ENCODE peak calls at places on chromosome 20, in five cellular contexts. One of them, this sample, is unnamed.
A peak's percentile ranks its signal among the peaks of the same experiment; 100 is the strongest.

GRCh38 chr20:12911372-12911771 is 97.4 kb upstream of the SPTLC3 start:
- DNase-seq in fibroblast of mammary gland: no peak
- DNase-seq in GM13977: no peak
- DNase-seq in heart left ventricle: no peak
- DNase-seq in brain microvascular endothelial cell: no peak
- DNase-seq in this sample: no peak

GRCh38 chr20:37680420-37680819 is 13.4 kb upstream of the CTNNBL1 start:
- DNase-seq in fibroblast of mammary gland: peak; percentile 49
- DNase-seq in GM13977: no peak
- DNase-seq in heart left ventricle: no peak
- DNase-seq in brain microvascular endothelial cell: peak; percentile 15
- DNase-seq in this sample: peak; percentile 29

GRCh38 chr20:48463096-48463710 is 364.6 kb downstream of the PREX1 start:
- DNase-seq in fibroblast of mammary gland: no peak
- DNase-seq in GM13977: no peak
- DNase-seq in heart left ventricle: no peak
- DNase-seq in brain microvascular endothelial cell: no peak
- DNase-seq in this sample: no peak

GRCh38 chr20:20593447-20594170 is 118.8 kb downstream of the RALGAPA2 start:
- DNase-seq in fibroblast of mammary gland: peak; percentile 67
- DNase-seq in GM13977: peak; percentile 36
- DNase-seq in heart left ventricle: no peak
- DNase-seq in brain microvascular endothelial cell: peak; percentile 51
- DNase-seq in this sample: peak; percentile 79

GRCh38 chr20:4217349-4217761 is 202.0 kb upstream of the RNF24 start:
- DNase-seq in fibroblast of mammary gland: peak; percentile 73
- DNase-seq in GM13977: no peak
- DNase-seq in heart left ventricle: peak; percentile 58
- DNase-seq in brain microvascular endothelial cell: no peak
- DNase-seq in this sample: no peak

GRCh38 chr20:39066464-39066863 is 104.3 kb downstream of the DHX35 start:
- DNase-seq in fibroblast of mammary gland: no peak
- DNase-seq in GM13977: no peak
- DNase-seq in heart left ventricle: no peak
- DNase-seq in brain microvascular endothelial cell: no peak
- DNase-seq in this sample: no peak

GRCh38 chr20:49602370-49603208 is 34.7 kb upstream of the PTGIS start:
- DNase-seq in fibroblast of mammary gland: no peak
- DNase-seq in GM13977: no peak
- DNase-seq in heart left ventricle: no peak
- DNase-seq in brain microvascular endothelial cell: no peak
- DNase-seq in this sample: no peak

GRCh38 chr20:19935842-19936241 is 81.3 kb upstream of the NAA20 start:
- DNase-seq in fibroblast of mammary gland: no peak
- DNase-seq in GM13977: no peak
- DNase-seq in heart left ventricle: no peak
- DNase-seq in brain microvascular endothelial cell: no peak
- DNase-seq in this sample: no peak

GRCh38 chr20:37941332-37941731 is 38.4 kb downstream of the VSTM2L start:
- DNase-seq in fibroblast of mammary gland: no peak
- DNase-seq in GM13977: no peak
- DNase-seq in heart left ventricle: no peak
- DNase-seq in brain microvascular endothelial cell: no peak
- DNase-seq in this sample: no peak

GRCh38 chr20:3572151-3572550 is 91.0 kb downstream of the GFRA4 start:
- DNase-seq in fibroblast of mammary gland: peak; percentile 40
- DNase-seq in GM13977: no peak
- DNase-seq in heart left ventricle: no peak
- DNase-seq in brain microvascular endothelial cell: no peak
- DNase-seq in this sample: peak; percentile 35

GRCh38 chr20:45704969-45705637 is at the start of gene WFDC10B:
- DNase-seq in fibroblast of mammary gland: peak; percentile 16
- DNase-seq in GM13977: no peak
- DNase-seq in heart left ventricle: no peak
- DNase-seq in brain microvascular endothelial cell: no peak
- DNase-seq in this sample: no peak

DNA sequence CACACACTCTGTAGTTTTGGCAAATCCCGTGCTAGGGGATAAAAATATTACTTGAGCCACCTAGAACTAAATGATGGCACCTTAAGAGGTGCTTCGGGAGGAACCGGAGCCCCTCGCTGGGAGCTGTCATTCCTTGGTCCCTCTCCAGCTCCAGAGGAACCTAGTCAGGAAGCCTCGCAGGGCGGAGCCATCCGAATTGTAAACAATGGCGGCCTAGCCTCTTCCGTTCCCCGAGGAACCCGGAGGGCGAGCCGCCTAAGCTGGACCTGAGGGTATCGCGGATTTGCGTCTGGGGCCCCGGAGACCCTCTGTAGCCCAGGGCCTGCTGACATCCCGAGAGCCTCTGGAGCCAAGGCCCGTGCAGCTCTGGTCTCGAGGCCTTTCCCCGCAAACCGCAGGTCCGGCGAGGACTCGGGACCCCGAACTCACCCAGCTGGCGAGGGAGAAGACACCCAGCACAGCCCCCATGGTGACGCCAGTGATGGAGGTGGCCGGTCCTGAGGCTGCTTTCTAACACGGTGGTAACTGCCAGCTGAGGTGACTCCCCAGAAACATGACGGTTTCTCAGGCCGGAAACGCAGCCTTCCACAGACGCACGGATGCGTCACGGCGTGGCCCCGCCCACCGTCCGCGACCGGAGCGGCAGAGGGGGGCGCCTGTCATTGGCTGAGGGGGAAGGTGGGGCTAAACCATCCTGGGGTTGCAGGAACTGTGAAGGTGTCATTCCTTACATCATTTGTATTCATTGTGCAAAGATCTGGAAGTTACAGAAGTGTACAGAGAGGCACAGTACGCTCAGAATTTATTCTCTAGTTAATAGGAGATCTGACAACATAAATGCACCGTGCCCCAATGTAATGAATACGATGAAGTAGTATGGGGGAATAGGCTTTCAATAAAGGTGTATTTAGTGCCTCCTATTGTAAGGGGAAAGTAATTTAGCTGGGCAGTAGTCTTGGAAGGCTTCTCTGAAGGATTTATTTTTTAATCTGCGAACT is at the start of gene SERINC3:
- DNase-seq in fibroblast of mammary gland: peak; percentile 96
- DNase-seq in GM13977: peak; percentile 94
- DNase-seq in heart left ventricle: peak; percentile 96
- DNase-seq in brain microvascular endothelial cell: peak; percentile 93
- DNase-seq in this sample: peak; percentile 98
- TF ChIP-seq CTCF in fibroblast of mammary gland: peak; percentile 10
- TF ChIP-seq CTCF in GM13977: peak; percentile 7
- TF ChIP-seq CTCF in heart left ventricle: no peak
- TF ChIP-seq CTCF in brain microvascular endothelial cell: no peak
- TF ChIP-seq CTCF in this sample: no peak

DNA sequence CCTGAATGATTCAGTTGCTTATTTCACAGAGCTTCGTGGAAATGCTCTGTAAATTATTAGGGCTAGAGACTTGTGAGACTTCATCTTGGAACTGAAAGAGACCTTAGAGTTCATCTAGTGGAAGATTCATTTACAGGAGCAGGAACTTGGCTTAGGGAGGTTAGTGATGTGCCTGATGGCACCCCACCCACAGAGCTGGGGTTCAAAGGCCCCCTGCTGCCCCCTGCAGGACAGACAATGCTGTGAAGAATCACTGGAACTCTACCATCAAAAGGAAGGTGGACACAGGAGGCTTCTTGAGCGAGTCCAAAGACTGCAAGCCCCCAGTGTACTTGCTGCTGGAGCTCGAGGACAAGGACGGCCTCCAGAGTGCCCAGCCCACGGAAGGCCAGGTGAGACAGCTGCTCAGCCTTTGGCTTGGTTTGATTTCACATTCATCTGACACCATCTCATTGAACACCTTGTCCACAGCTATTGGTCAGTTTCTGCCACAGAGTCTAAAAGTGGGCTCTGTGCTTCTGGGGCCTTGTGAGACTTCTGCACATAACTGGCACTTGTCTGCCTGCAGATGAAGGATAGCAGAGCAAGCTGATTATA is 25.1 kb downstream of the MYBL2 start:
- DNase-seq in fibroblast of mammary gland: peak; percentile 46
- DNase-seq in GM13977: peak; percentile 76
- DNase-seq in heart left ventricle: no peak
- DNase-seq in brain microvascular endothelial cell: peak; percentile 36
- DNase-seq in this sample: peak; percentile 57
- TF ChIP-seq CTCF in fibroblast of mammary gland: peak; percentile 66
- TF ChIP-seq CTCF in GM13977: peak; percentile 84
- TF ChIP-seq CTCF in heart left ventricle: peak; percentile 43
- TF ChIP-seq CTCF in brain microvascular endothelial cell: peak; percentile 80
- TF ChIP-seq CTCF in this sample: peak; percentile 83

GRCh38 chr20:53162251-53162835 is 190.2 kb downstream of the TSHZ2 start:
- DNase-seq in fibroblast of mammary gland: peak; percentile 93
- DNase-seq in GM13977: no peak
- DNase-seq in heart left ventricle: no peak
- DNase-seq in brain microvascular endothelial cell: peak; percentile 33
- DNase-seq in this sample: peak; percentile 64
- TF ChIP-seq CTCF in fibroblast of mammary gland: peak; percentile 33
- TF ChIP-seq CTCF in GM13977: no peak
- TF ChIP-seq CTCF in heart left ventricle: peak; percentile 7
- TF ChIP-seq CTCF in brain microvascular endothelial cell: peak; percentile 19
- TF ChIP-seq CTCF in this sample: peak; percentile 36

DNA sequence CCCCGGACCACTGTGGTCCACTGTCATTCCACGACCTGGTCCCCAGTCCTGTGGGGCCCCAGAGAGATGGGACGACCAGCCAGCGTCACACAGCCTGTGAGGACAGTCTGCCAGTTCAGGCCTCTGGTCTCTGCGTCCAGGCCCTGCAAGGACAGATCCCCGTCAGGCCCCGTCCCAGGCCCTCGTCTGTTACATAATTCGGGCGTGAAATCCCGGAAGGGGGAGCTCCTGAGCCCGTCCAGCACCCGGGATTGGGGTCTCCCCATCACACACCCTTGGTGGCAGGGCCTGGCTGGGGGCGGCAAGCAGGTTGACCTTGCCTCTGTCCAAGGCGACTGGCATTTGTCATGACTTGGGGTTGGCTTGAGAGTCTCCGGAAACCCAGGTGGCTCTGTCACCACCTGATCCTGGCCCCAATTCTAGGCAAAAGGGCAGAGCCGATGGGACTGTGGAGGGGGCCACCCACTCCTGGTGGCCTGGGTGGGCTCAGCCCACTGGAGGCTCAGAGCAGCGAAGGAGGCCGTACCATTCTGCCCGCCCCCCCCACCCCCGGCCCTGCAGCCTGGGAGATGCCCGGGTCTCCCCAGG is 73.8 kb upstream of the GATA5 start:
- DNase-seq in fibroblast of mammary gland: no peak
- DNase-seq in GM13977: no peak
- DNase-seq in heart left ventricle: peak; percentile 54
- DNase-seq in brain microvascular endothelial cell: no peak
- DNase-seq in this sample: no peak
- TF ChIP-seq CTCF in fibroblast of mammary gland: no peak
- TF ChIP-seq CTCF in GM13977: peak; percentile 17
- TF ChIP-seq CTCF in heart left ventricle: peak; percentile 34
- TF ChIP-seq CTCF in brain microvascular endothelial cell: no peak
- TF ChIP-seq CTCF in this sample: no peak

GRCh38 chr20:22302039-22302438 is 282.3 kb downstream of the FOXA2 start:
- DNase-seq in fibroblast of mammary gland: no peak
- DNase-seq in GM13977: no peak
- DNase-seq in heart left ventricle: no peak
- DNase-seq in brain microvascular endothelial cell: no peak
- DNase-seq in this sample: no peak

GRCh38 chr20:22305391-22305790 is 279.0 kb downstream of the FOXA2 start:
- DNase-seq in fibroblast of mammary gland: no peak
- DNase-seq in GM13977: no peak
- DNase-seq in heart left ventricle: no peak
- DNase-seq in brain microvascular endothelial cell: no peak
- DNase-seq in this sample: no peak

GRCh38 chr20:22308934-22309333 is 275.4 kb downstream of the FOXA2 start:
- DNase-seq in fibroblast of mammary gland: no peak
- DNase-seq in GM13977: no peak
- DNase-seq in heart left ventricle: no peak
- DNase-seq in brain microvascular endothelial cell: no peak
- DNase-seq in this sample: no peak

GRCh38 chr20:22303523-22303922 is 280.8 kb downstream of the FOXA2 start:
- DNase-seq in fibroblast of mammary gland: peak; percentile 7
- DNase-seq in GM13977: no peak
- DNase-seq in heart left ventricle: no peak
- DNase-seq in brain microvascular endothelial cell: no peak
- DNase-seq in this sample: no peak
- TF ChIP-seq CTCF in fibroblast of mammary gland: peak; percentile 13
- TF ChIP-seq CTCF in GM13977: peak; percentile 8
- TF ChIP-seq CTCF in heart left ventricle: no peak
- TF ChIP-seq CTCF in brain microvascular endothelial cell: no peak
- TF ChIP-seq CTCF in this sample: peak; percentile 2

GRCh38 chr20:30506100-30506499 is 751.4 kb upstream of the DEFB115 start:
- DNase-seq in fibroblast of mammary gland: no peak
- DNase-seq in GM13977: no peak
- DNase-seq in heart left ventricle: no peak
- DNase-seq in brain microvascular endothelial cell: no peak
- DNase-seq in this sample: no peak
- TF ChIP-seq CTCF in fibroblast of mammary gland: no peak
- TF ChIP-seq CTCF in GM13977: no peak
- TF ChIP-seq CTCF in heart left ventricle: no peak
- TF ChIP-seq CTCF in brain microvascular endothelial cell: no peak
- TF ChIP-seq CTCF in this sample: no peak